ENCODE peak calls at places on chromosomes 16 and 17, in four cellular contexts. B, Y, S and W are unnamed samples.

GRCh38 chr17:70668276-70668937 is 499.1 kb downstream of the KCNJ2 start:
- DNase-seq in B (no peak), Y (no peak), S (no peak), W (no peak)

GRCh38 chr16:81180578-81180977 is 57.9 kb upstream of the BCO1 start:
- DNase-seq in B (no peak), S (no peak), Y (no peak), W (no peak)

GRCh38 chr16:82016964-82017363 is 5.7 kb upstream of the SDR42E1 start:
- DNase-seq in Y (no peak), B (no peak), S (no peak), W (no peak)

GRCh38 chr16:57795431-57795878 is 6.8 kb downstream of the KIFC3 start:
- DNase-seq in Y (peak), S (peak), B (peak), W (no peak)

GRCh38 chr17:56834380-56835258 is 668 bp downstream of the DGKE start:
- DNase-seq in S (peak), B (peak), Y (peak), W (peak)

GRCh38 chr17:266701-267656 is 85.5 kb upstream of the DOC2B start:
- DNase-seq in Y (no peak), S (no peak), B (peak), W (no peak)

GRCh38 chr16:29951966-29952365 is 9.9 kb upstream of the TMEM219 start:
- DNase-seq in B (peak), Y (no peak), S (no peak), W (no peak)

GRCh38 chr16:17544785-17545184 is 74.0 kb upstream of the XYLT1 start:
- DNase-seq in S (no peak), B (peak), Y (peak), W (no peak)

GRCh38 chr17:82495844-82496528 is 23.5 kb upstream of the FOXK2 start:
- DNase-seq in B (peak), S (peak), Y (no peak), W (no peak)

GRCh38 chr17:39921323-39921722 is 2.9 kb upstream of the GSDMB start:
- DNase-seq in Y (no peak), S (no peak), B (no peak), W (no peak)

GRCh38 chr16:56657555-56658430 is at the start of gene MT1F:
- DNase-seq in B (peak), Y (peak), S (peak), W (no peak)

GRCh38 chr17:60599220-60599619 is 773 bp upstream of the PPM1D start:
- DNase-seq in B (no peak), Y (peak), S (no peak), W (no peak)

GRCh38 chr16:49563666-49564065 is 190.1 kb downstream of the C16orf78 start:
- DNase-seq in Y (no peak), B (no peak), S (no peak), W (no peak)

GRCh38 chr17:75571197-75571884 is 16.3 kb upstream of the MYO15B start:
- DNase-seq in S (no peak), Y (no peak), B (no peak), W (peak)

GRCh38 chr17:41777579-41778188 is 8.8 kb downstream of the JUP start:
- DNase-seq in Y (no peak), S (peak), B (no peak), W (no peak)

GRCh38 chr17:66301864-66302741 is at the start of gene PRKCA:
- DNase-seq in Y (peak), B (peak), S (peak), W (no peak)

GRCh38 chr17:68790931-68791330 is 164.3 kb downstream of the ABCA8 start:
- DNase-seq in S (no peak), B (no peak), Y (no peak), W (no peak)

DNA sequence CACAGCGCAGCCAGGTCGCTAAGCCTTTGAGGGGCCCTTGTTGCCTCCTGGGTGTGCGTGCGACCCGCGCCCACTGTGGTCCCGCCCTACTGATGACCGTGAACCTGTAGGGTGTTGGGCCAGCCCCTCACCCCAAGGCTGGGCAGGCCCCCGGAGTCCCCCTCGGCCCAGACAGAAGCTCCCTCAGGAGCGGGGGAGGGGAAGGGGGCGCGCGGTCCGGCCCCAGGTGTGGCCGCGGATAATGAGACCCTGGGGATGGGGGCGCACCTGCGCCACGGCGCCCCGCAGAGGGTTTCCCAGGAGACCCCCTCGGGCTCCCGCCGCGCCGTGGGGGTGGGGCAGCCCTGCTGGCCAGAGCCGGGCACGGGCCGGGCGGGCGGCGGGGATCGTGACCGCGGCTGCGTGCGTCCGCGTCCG is 378 bp upstream of the ARHGDIG start:
- DNase-seq in Y (peak), S (no peak), B (no peak), W (no peak)
- TF ChIP-seq EZH2 in Y (no peak), S (no peak), B (no peak), W (no peak)

GRCh38 chr16:4501071-4501478 is 24.9 kb downstream of the HMOX2 start:
- DNase-seq in Y (no peak), S (peak), B (no peak), W (no peak)
- TF ChIP-seq USF2 in Y (no peak), S (no peak), B (no peak), W (no peak)

GRCh38 chr17:43689814-43690213 is 28.1 kb upstream of the MEOX1 start:
- DNase-seq in B (no peak), Y (no peak), S (no peak), W (no peak)
- TF ChIP-seq EP300 in B (no peak), Y (no peak), S (no peak), W (no peak)

GRCh38 chr17:45428954-45429337 is 3.7 kb downstream of the ARHGAP27 start:
- DNase-seq in B (no peak), S (no peak), Y (no peak), W (no peak)

GRCh38 chr17:45430738-45431530 is 1.7 kb downstream of the ARHGAP27 start:
- DNase-seq in S (no peak), Y (no peak), B (peak), W (no peak)

GRCh38 chr17:45429338-45430005 is 3.2 kb downstream of the ARHGAP27 start:
- DNase-seq in Y (no peak), B (peak), S (no peak), W (no peak)

GRCh38 chr17:45431531-45432404 is 902 bp downstream of the ARHGAP27 start:
- DNase-seq in B (peak), Y (peak), S (peak), W (no peak)

DNA sequence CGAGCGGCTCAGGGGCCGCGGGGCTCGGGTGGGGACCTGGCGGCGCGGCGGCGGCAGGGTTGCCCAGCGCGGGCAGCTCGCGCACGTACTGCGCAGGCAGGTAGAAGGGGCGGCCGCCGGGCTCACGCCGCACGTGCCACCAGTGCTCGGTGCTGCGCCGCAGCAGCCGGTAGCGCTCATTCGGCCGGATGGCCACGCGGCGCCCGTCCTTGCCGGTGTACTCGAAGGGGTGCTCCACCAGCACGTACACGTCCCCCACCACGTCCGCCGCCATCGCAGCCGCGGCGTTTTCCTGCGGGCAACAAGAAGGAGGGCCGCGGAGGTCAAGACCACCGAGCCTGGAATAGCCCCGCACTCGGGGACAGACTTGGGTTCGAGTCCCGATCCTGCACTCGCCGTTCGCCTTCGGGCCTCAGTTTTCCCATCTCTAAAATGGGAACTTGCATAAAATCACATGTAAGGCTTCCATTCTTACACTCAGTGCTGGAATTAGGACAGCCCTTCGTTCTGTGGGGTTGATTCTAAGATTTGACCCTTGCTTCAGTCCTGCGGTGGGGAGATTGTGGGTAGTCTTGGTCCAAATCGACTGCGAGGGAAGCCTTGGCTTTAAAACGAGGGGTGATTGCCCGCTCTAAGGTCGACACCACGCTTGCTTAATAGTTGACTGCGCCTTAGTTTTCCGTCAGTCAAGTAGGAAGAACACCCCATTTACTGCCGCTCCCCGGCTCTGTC is 2.5 kb downstream of the ARHGAP27 start:
- DNase-seq in B (no peak), S (no peak), Y (no peak), W (no peak)
- TF ChIP-seq EZH2 in B (peak), S (no peak), Y (no peak), W (no peak)

GRCh38 chr16:85571813-85572619 is 41.1 kb upstream of the GSE1 start:
- DNase-seq in B (no peak), Y (no peak), S (no peak), W (no peak)
- TF ChIP-seq USF2 in B (no peak), Y (no peak), S (no peak), W (no peak)

GRCh38 chr16:59373632-59374031 is 639.5 kb upstream of the GOT2 start:
- DNase-seq in B (no peak), Y (no peak), S (no peak), W (no peak)

GRCh38 chr16:59370717-59371116 is 636.6 kb upstream of the GOT2 start:
- DNase-seq in B (no peak), S (no peak), Y (no peak), W (no peak)

GRCh38 chr16:59368586-59368985 is 634.5 kb upstream of the GOT2 start:
- DNase-seq in B (no peak), S (no peak), Y (no peak), W (no peak)

DNA sequence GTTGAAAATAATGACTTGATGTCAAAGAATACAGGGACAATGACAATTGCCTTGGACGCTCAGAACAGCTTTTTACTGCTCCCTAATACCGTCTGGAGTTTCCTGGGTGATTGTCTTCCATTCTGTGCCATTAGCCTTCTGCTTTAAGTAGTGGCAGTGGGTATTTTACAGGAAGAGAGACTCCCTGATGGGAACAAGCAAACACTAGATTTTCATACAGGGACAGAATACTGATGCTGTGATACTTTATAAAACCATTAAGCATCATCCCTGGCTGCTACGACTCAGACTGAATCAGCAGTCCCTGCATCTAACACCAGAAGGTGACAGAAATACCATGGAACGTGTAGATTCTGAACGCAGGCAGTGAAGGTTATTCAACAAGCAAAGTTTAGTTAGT is 635.4 kb upstream of the GOT2 start:
- DNase-seq in Y (no peak), S (no peak), B (no peak), W (no peak)
- TF ChIP-seq EP300 in Y (no peak), S (no peak), B (no peak), W (no peak)

GRCh38 chr16:87064731-87065720 is 252.2 kb downstream of the C16orf95 start:
- DNase-seq in Y (no peak), S (no peak), B (no peak), W (no peak)
- TF ChIP-seq EZH2 in Y (no peak), S (no peak), B (no peak), W (no peak)

DNA sequence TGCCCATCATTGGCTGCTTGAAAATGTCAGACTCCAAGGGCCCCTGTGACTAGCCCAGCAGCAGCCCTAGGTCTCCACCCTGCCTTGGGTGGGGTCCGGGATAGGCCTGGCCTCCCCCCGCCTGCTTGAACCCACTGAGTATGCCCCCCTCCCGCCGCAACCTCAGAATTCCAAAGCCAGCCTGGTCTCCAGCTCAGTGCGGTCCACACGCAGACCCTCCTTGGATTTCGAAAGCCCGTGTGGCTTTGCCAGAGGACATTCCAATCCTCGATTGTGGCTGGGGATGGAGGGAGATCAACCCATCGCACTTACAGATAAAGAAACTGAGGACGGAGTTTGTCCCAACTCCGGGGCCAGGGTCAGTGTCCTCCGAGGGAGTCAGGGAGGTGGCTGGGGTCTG is 6.4 kb downstream of the DPEP1 start:
- DNase-seq in S (no peak), B (no peak), Y (no peak), W (no peak)
- TF ChIP-seq USF2 in S (no peak), B (no peak), Y (no peak), W (no peak)

DNA sequence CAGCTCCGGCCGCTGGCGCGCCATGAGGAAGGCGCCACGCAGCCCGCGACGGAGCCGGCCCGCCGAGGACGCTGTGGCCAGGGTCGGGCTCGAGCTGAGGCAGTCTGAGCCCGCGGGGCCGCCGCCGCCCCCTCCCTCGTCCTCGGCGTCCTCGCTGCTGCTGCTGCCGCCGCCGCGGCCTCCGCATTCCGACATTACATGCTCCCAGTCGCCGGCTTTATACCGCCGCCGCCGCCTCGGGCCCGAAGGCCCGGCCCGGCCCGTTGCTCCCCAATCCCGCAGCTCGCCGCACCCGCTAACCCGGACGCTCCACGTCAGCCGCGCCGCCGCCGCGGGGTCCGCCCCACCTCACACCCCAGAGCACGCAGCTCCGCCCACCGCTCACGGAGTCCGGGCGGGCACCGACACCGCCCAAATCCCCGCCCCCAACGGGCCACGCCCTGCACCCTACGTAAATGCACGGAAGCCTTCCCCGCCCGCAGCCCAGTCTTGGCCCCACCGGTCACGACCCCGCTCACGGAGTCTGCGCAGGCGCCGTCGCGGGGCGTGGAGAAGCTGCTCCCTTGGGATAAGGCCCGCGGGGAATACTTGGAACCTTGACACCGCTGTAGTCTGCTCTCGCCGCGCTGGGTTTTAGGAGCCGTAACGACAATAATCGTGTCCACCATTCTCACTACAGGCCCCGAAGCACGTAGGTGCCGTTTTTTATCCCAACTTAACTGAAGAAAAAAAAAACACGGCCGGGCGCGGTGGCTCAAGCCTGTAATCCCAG is at the start of gene TXNDC11:
- DNase-seq in S (peak), B (peak), Y (peak), W (peak)
- TF ChIP-seq EP300 in S (peak), B (no peak), Y (no peak), W (peak)

DNA sequence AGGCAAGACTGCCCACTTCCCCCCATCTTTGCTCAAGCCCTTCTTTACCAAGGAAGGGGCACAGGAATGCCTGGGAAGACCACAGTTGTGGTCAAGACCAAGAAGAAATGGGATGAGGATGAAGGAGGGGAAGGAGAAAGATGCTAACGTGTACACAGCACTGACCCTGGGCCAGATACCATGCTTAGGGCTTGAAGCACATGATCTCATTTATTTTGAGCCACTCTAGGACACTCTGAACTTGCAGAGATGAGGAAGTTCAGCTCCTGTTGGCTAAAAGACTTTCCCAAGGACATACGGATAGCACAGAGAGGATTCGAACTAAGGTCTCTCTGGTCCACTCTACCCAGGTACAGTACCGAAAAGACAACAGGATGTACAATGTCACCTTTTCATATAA is 42.6 kb downstream of the PIK3R5 start:
- DNase-seq in B (no peak), Y (no peak), S (no peak), W (no peak)
- TF ChIP-seq EZH2 in B (no peak), Y (no peak), S (no peak), W (no peak)